ENCODE peak calls at places on chromosome 9, in nine cellular contexts. Q is GM12878, Y is transverse colon, C is stomach, T is HCT116, N is endothelial cell of umbilical vein, L is spleen, K is GM12891, F is HepG2. W is an unnamed sample.

GRCh38 chr9:24464321-24464951 is 81.3 kb downstream of the IZUMO3 start:
- DNase-seq in N (peak), Y (no peak), T (no peak), F (no peak), K (no peak), C (no peak), Q (no peak), L (no peak), W (no peak)

GRCh38 chr9:128911529-128912035 is 9.2 kb upstream of the PHYHD1 start:
- DNase-seq in N (peak), T (no peak), C (no peak), Y (no peak), Q (no peak), F (peak), L (peak), K (no peak), W (no peak)

GRCh38 chr9:87862536-87863268 is 20.0 kb upstream of the SPATA31E1 start:
- DNase-seq in Q (no peak), T (peak), L (no peak), F (no peak), K (no peak), Y (no peak), N (no peak), C (no peak), W (no peak)

GRCh38 chr9:2676466-2676865 is 40.8 kb upstream of the KCNV2 start:
- DNase-seq in L (no peak), F (peak), K (no peak), T (no peak), N (peak), Y (no peak), Q (no peak), C (peak), W (no peak)

GRCh38 chr9:18788256-18788655 is 244.8 kb downstream of the SAXO1 start:
- DNase-seq in F (no peak), C (no peak), K (no peak), N (no peak), L (no peak), Q (no peak), T (no peak), Y (no peak), W (no peak)

GRCh38 chr9:89498845-89499480 is 1.1 kb upstream of the SEMA4D start:
- DNase-seq in N (no peak), Y (peak), L (peak), Q (no peak), F (no peak), C (peak), K (peak), T (no peak), W (no peak)

GRCh38 chr9:6212722-6213375 is 2.8 kb upstream of the IL33 start:
- DNase-seq in Q (no peak), N (no peak), C (no peak), T (no peak), F (no peak), L (no peak), Y (no peak), K (no peak), W (no peak)

GRCh38 chr9:110029815-110030480 is 178.0 kb downstream of the C9orf152 start:
- DNase-seq in Y (no peak), F (no peak), N (peak), T (no peak), C (no peak), L (no peak), K (no peak), Q (no peak), W (no peak)

GRCh38 chr9:4305065-4305481 is 5.2 kb upstream of the GLIS3 start:
- DNase-seq in T (no peak), Y (no peak), L (no peak), K (no peak), C (no peak), N (no peak), Q (no peak), F (peak), W (no peak)

GRCh38 chr9:120625222-120625621 is 45.3 kb upstream of the CDK5RAP2 start:
- DNase-seq in C (no peak), Q (no peak), K (no peak), Y (no peak), L (no peak), F (no peak), N (no peak), T (no peak), W (no peak)

GRCh38 chr9:34185778-34186551 is 7.1 kb downstream of the UBAP1 start:
- DNase-seq in L (no peak), Y (no peak), F (no peak), Q (peak), T (peak), K (peak), C (peak), N (peak), W (peak)

GRCh38 chr9:113011911-113012381 is at the start of gene ZNF883:
- DNase-seq in L (peak), K (no peak), T (no peak), N (peak), C (peak), F (peak), Y (peak), Q (no peak), W (no peak)

GRCh38 chr9:100589582-100589981 is 11.7 kb downstream of the CAVIN4 start:
- DNase-seq in K (no peak), N (peak), Y (no peak), Q (no peak), F (no peak), C (no peak), L (no peak), T (no peak), W (no peak)

GRCh38 chr9:85536076-85536475 is 205.7 kb downstream of the AGTPBP1 start:
- DNase-seq in Y (no peak), T (no peak), F (no peak), K (no peak), N (peak), L (no peak), Q (no peak), C (no peak), W (peak)

GRCh38 chr9:81685763-81686613 is 3.4 kb downstream of the TLE1 start:
- DNase-seq in Y (no peak), Q (no peak), F (peak), N (peak), T (no peak), L (no peak), C (no peak), K (no peak), W (no peak)

GRCh38 chr9:6757988-6758417 is 230 bp downstream of the KDM4C start:
- DNase-seq in Y (no peak), N (no peak), L (no peak), T (no peak), F (no peak), K (no peak), C (no peak), Q (no peak), W (no peak)

GRCh38 chr9:21559402-21560280 is 77.5 kb upstream of the IFNE start:
- DNase-seq in N (peak), L (peak), C (peak), Y (peak), F (no peak), T (no peak), Q (no peak), K (peak), W (peak)

GRCh38 chr9:15280647-15281046 is 26.4 kb downstream of the TTC39B start:
- DNase-seq in T (no peak), N (no peak), F (no peak), Y (no peak), L (no peak), K (no peak), Q (no peak), C (no peak), W (no peak)

GRCh38 chr9:134847138-134847537 is 33.5 kb upstream of the FCN2 start:
- DNase-seq in K (no peak), C (no peak), Q (no peak), T (no peak), F (no peak), Y (no peak), L (no peak), N (no peak), W (no peak)

GRCh38 chr9:104232781-104233341 is 138.8 kb downstream of the SMC2 start:
- DNase-seq in C (no peak), L (no peak), K (no peak), T (no peak), Q (no peak), F (no peak), N (peak), Y (no peak), W (no peak)

GRCh38 chr9:135707449-135708138 is 5.6 kb downstream of the KCNT1 start:
- DNase-seq in F (no peak), C (no peak), N (no peak), K (no peak), L (no peak), T (no peak), Q (no peak), Y (no peak), W (no peak)

GRCh38 chr9:76716270-76716669 is 48.0 kb upstream of the PCA3 start:
- DNase-seq in K (no peak), L (no peak), Q (no peak), Y (no peak), T (no peak), C (no peak), F (no peak), N (no peak), W (no peak)

GRCh38 chr9:16627967-16628366 is 242.5 kb downstream of the BNC2 start:
- DNase-seq in L (no peak), Q (no peak), N (peak), Y (no peak), F (no peak), C (no peak), K (no peak), T (no peak), W (no peak)

GRCh38 chr9:109451311-109452025 is 46.6 kb downstream of the PTPN3 start:
- DNase-seq in L (no peak), K (no peak), Q (no peak), N (no peak), Y (no peak), T (no peak), C (no peak), F (peak), W (no peak)

GRCh38 chr9:33748633-33749304 is 46.6 kb upstream of the PRSS3 start:
- DNase-seq in Y (no peak), F (no peak), Q (no peak), C (no peak), N (no peak), K (no peak), T (no peak), L (no peak), W (no peak)

GRCh38 chr9:35842020-35842745 is 13.2 kb downstream of the TMEM8B start:
- DNase-seq in L (peak), Q (no peak), F (no peak), C (no peak), N (no peak), K (no peak), Y (no peak), T (no peak), W (no peak)

GRCh38 chr9:137255448-137256114 is 454 bp downstream of the NELFB start:
- DNase-seq in C (no peak), Q (no peak), L (no peak), F (peak), Y (peak), N (peak), T (no peak), K (no peak), W (no peak)

GRCh38 chr9:91119679-91120078 is 242.0 kb downstream of the AUH start:
- DNase-seq in L (no peak), Q (no peak), N (no peak), C (no peak), T (no peak), K (no peak), F (no peak), Y (no peak), W (no peak)

GRCh38 chr9:91119147-91119546 is 242.6 kb downstream of the AUH start:
- DNase-seq in L (no peak), Y (no peak), N (no peak), Q (no peak), F (no peak), C (no peak), T (no peak), K (no peak), W (no peak)

GRCh38 chr9:91122755-91123154 is 239.0 kb downstream of the AUH start:
- DNase-seq in C (no peak), Y (no peak), N (no peak), T (no peak), Q (no peak), L (no peak), F (no peak), K (no peak), W (no peak)

GRCh38 chr9:91117959-91118651 is 243.6 kb downstream of the AUH start:
- DNase-seq in F (no peak), L (peak), K (no peak), Y (peak), C (peak), T (no peak), Q (no peak), N (peak), W (no peak)

DNA sequence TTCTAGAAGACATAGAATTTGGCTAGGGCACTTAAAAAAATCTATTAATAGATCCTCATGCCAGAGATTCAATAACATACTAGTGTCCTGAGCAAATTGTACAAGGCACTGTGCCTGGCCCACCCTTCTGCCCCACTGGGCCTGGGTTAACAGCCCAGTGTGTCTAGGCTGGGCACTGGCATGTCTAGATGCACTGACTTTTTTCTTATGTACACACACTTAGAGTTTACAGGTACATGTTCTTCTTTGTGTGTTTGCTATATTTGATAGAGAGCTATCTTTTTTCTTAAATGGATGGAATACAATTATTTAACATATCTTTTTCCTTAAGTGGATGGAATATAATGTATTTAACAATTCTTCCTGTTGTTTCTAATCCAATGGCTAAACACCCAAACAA is 241.5 kb downstream of the AUH start:
- DNase-seq in K (no peak), L (no peak), Q (no peak), N (no peak), F (no peak), Y (no peak), T (no peak), C (no peak), W (no peak)
- TF ChIP-seq POLR2AphosphoS5 in K (no peak), L (no peak), Q (no peak), N (no peak), F (no peak), Y (no peak), T (no peak), C (no peak), W (no peak)

DNA sequence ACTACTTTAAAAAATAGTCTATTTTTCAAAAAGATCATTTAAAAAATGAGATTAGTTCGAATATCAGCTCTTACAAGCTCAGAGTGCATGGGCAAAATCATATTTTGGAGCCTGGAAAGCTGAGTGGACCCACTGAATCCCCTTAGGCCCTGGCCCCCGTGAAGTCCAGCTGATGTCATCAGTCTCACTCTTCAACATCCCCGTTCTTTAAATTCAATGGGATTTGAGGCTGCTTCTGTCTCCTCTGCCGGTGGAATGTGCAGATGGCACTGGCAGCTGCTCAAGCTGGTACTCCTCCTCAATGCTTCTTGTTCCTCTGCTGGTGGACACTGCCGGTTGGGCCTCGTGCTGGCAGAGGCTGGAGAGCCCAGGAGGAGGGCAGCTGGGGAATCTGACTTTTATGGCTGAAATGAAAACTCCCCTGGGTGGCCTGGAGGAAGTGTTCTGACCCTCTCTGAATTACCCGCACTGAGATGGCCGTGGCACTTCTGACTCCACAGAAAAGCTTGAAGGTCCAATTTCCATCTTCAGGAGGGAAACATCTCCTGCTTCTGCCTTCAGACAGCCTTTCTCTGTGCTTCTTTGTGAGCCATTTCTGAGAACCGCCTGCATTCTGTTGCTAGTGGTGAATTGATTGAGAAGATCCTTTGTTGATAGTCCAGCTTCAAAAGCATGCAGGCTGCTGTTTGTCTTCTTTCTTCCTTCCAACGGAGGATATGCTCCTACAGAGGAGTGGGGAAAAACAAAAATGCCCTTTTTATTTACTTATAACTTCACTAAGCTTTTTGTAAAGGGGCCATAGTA is 298.9 kb downstream of the TMEM38B start:
- DNase-seq in F (no peak), Q (no peak), Y (no peak), L (no peak), T (no peak), C (no peak), N (no peak), K (no peak), W (no peak)
- TF ChIP-seq POLR2A in F (no peak), Q (no peak), Y (no peak), L (no peak), T (no peak), C (no peak), N (no peak), K (no peak), W (no peak)

GRCh38 chr9:131714821-131715220 is 25.1 kb downstream of the RAPGEF1 start:
- DNase-seq in L (no peak), K (no peak), N (peak), Y (no peak), Q (no peak), F (no peak), C (no peak), T (no peak), W (no peak)

GRCh38 chr9:131712151-131712716 is 27.6 kb downstream of the RAPGEF1 start:
- DNase-seq in Q (no peak), C (no peak), Y (no peak), K (no peak), F (no peak), T (no peak), L (no peak), N (peak), W (no peak)

GRCh38 chr9:131713016-131713415 is 26.9 kb downstream of the RAPGEF1 start:
- DNase-seq in L (peak), Y (no peak), Q (no peak), F (no peak), C (peak), T (no peak), K (no peak), N (no peak), W (no peak)

GRCh38 chr9:131715906-131716305 is 24.0 kb downstream of the RAPGEF1 start:
- DNase-seq in Y (no peak), C (no peak), Q (no peak), T (no peak), N (peak), F (no peak), K (no peak), L (no peak), W (no peak)

GRCh38 chr9:131714161-131714646 is 25.7 kb downstream of the RAPGEF1 start:
- DNase-seq in K (no peak), L (no peak), C (peak), F (no peak), N (peak), Y (no peak), Q (no peak), T (no peak), W (no peak)
- TF ChIP-seq POLR2AphosphoS5 in K (no peak), L (peak), C (peak), F (no peak), N (peak), Y (peak), Q (no peak), T (no peak), W (no peak)

GRCh38 chr9:79447308-79447605 is 124.5 kb upstream of the TLE4 start:
- DNase-seq in C (no peak), L (no peak), T (no peak), K (no peak), F (no peak), N (no peak), Y (no peak), Q (no peak), W (no peak)

GRCh38 chr9:79452265-79452664 is 119.5 kb upstream of the TLE4 start:
- DNase-seq in N (no peak), Q (no peak), C (no peak), F (no peak), Y (no peak), K (no peak), T (no peak), L (no peak), W (no peak)

GRCh38 chr9:79447760-79448159 is 124.0 kb upstream of the TLE4 start:
- DNase-seq in T (no peak), C (no peak), N (no peak), F (no peak), K (no peak), Y (no peak), Q (no peak), L (no peak), W (no peak)

GRCh38 chr9:79446540-79447307 is 125.0 kb upstream of the TLE4 start:
- DNase-seq in L (no peak), Y (no peak), F (no peak), C (no peak), K (no peak), T (no peak), N (no peak), Q (no peak), W (no peak)
- TF ChIP-seq POLR2A in L (no peak), Y (no peak), F (no peak), C (no peak), K (no peak), T (no peak), N (no peak), Q (no peak), W (no peak)

GRCh38 chr9:74589576-74589975 is 92.4 kb downstream of the RORB start:
- DNase-seq in L (no peak), T (no peak), K (no peak), Q (no peak), C (no peak), Y (no peak), N (no peak), F (no peak), W (no peak)
- TF ChIP-seq POLR2AphosphoS5 in L (no peak), T (no peak), K (no peak), Q (no peak), C (no peak), Y (no peak), N (no peak), F (no peak), W (no peak)

GRCh38 chr9:131629827-131630205 is 84.5 kb downstream of the PRRT1B start:
- DNase-seq in L (no peak), Q (no peak), T (no peak), C (no peak), F (no peak), K (no peak), Y (no peak), N (no peak), W (no peak)

GRCh38 chr9:131628821-131629197 is 83.5 kb downstream of the PRRT1B start:
- DNase-seq in C (no peak), L (no peak), F (no peak), K (no peak), Y (no peak), Q (no peak), N (no peak), T (no peak), W (no peak)

GRCh38 chr9:131625848-131626670 is 80.7 kb downstream of the PRRT1B start:
- DNase-seq in N (peak), Y (no peak), F (no peak), L (peak), T (no peak), Q (no peak), K (no peak), C (no peak), W (no peak)

GRCh38 chr9:131627326-131627845 is 82.1 kb downstream of the PRRT1B start:
- DNase-seq in Q (no peak), F (no peak), C (no peak), L (peak), K (no peak), N (no peak), T (no peak), Y (no peak), W (no peak)

GRCh38 chr9:131627846-131628820 is 82.8 kb downstream of the PRRT1B start:
- DNase-seq in C (peak), F (no peak), L (peak), Q (no peak), N (no peak), K (no peak), T (no peak), Y (peak), W (no peak)
- TF ChIP-seq POLR2A in C (no peak), F (no peak), L (no peak), Q (peak), N (no peak), K (no peak), T (no peak), Y (peak), W (no peak)

DNA sequence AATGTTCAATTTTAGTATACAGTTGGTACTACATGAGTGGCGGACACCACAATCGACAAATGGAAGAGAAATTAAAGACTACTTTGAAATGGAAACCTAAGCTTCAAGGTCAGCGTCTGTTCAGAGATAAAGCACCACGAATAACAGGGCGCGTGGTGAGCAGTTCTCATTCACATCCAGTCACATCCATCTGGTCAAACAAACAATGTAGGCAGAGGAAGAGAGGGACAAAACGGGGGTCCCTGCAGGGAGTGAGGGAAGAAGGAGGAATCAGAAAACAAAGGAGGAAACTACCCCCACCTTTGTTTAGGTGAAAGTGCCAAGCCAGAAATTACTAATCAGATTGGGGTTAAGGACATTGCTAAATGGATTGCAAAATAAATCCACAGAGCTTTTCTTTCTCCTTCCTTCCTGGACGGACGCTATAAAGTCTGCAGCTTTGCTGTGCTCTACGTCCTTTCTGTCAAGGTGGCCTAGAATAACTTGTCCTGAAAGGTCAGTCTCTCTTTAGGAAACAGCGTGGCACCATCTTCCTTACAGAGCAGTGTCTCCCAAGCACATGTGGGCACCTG is 138.6 kb downstream of the ENTREP1 start:
- DNase-seq in T (no peak), Q (no peak), Y (no peak), C (no peak), L (no peak), K (no peak), F (no peak), N (peak), W (no peak)
- TF ChIP-seq POLR2AphosphoS5 in T (no peak), Q (no peak), Y (no peak), C (no peak), L (no peak), K (no peak), F (no peak), N (no peak), W (no peak)

W was measured in breast epithelium.